ENCODE peak calls at places on chromosomes 6 and 20, in five cellular contexts. One of them, this sample, is unnamed.

GRCh38 chr6:148952147-148953041 is 205.6 kb downstream of the UST start:
- DNase-seq in endothelial cell of umbilical vein: no peak
- DNase-seq in A549: no peak
- DNase-seq in K562: no peak
- DNase-seq in GM12878: no peak
- DNase-seq in this sample: no peak

GRCh38 chr6:95133578-95133977 is 443.8 kb upstream of the MANEA start:
- DNase-seq in A549: peak
- DNase-seq in endothelial cell of umbilical vein: no peak
- DNase-seq in GM12878: no peak
- DNase-seq in K562: no peak
- DNase-seq in this sample: peak

GRCh38 chr6:13429406-13429753 is 58.0 kb downstream of the GFOD1 start:
- DNase-seq in endothelial cell of umbilical vein: peak
- DNase-seq in GM12878: no peak
- DNase-seq in K562: no peak
- DNase-seq in A549: no peak
- DNase-seq in this sample: no peak

GRCh38 chr6:118288355-118289124 is 259.6 kb upstream of the PLN start:
- DNase-seq in endothelial cell of umbilical vein: peak
- DNase-seq in GM12878: no peak
- DNase-seq in K562: no peak
- DNase-seq in A549: no peak
- DNase-seq in this sample: no peak

GRCh38 chr20:51800769-51801219 is 1.5 kb downstream of the SALL4 start:
- DNase-seq in endothelial cell of umbilical vein: peak
- DNase-seq in GM12878: no peak
- DNase-seq in K562: no peak
- DNase-seq in A549: peak
- DNase-seq in this sample: no peak

GRCh38 chr20:3247638-3248037 is 8.6 kb upstream of the SLC4A11 start:
- DNase-seq in K562: no peak
- DNase-seq in GM12878: no peak
- DNase-seq in A549: no peak
- DNase-seq in endothelial cell of umbilical vein: no peak
- DNase-seq in this sample: peak

GRCh38 chr6:34234667-34235604 is 1.7 kb upstream of the HMGA1 start:
- DNase-seq in endothelial cell of umbilical vein: no peak
- DNase-seq in K562: peak
- DNase-seq in A549: no peak
- DNase-seq in GM12878: no peak
- DNase-seq in this sample: peak

GRCh38 chr6:6191476-6191875 is 129.0 kb downstream of the F13A1 start:
- DNase-seq in K562: peak
- DNase-seq in GM12878: no peak
- DNase-seq in endothelial cell of umbilical vein: no peak
- DNase-seq in A549: no peak
- DNase-seq in this sample: peak

GRCh38 chr6:10180138-10181074 is 234.5 kb downstream of the TFAP2A start:
- DNase-seq in GM12878: no peak
- DNase-seq in endothelial cell of umbilical vein: no peak
- DNase-seq in A549: no peak
- DNase-seq in K562: no peak
- DNase-seq in this sample: no peak

GRCh38 chr6:18308070-18308735 is 43.9 kb upstream of the DEK start:
- DNase-seq in endothelial cell of umbilical vein: no peak
- DNase-seq in GM12878: no peak
- DNase-seq in A549: no peak
- DNase-seq in K562: no peak
- DNase-seq in this sample: no peak

GRCh38 chr20:50338479-50339195 is 148.0 kb downstream of the CEBPB start:
- DNase-seq in GM12878: peak
- DNase-seq in A549: no peak
- DNase-seq in endothelial cell of umbilical vein: no peak
- DNase-seq in K562: peak
- DNase-seq in this sample: peak

GRCh38 chr20:48142258-48142657 is 357.0 kb upstream of the SULF2 start:
- DNase-seq in A549: no peak
- DNase-seq in endothelial cell of umbilical vein: no peak
- DNase-seq in GM12878: no peak
- DNase-seq in K562: no peak
- DNase-seq in this sample: no peak

GRCh38 chr20:33655164-33655563 is 7.0 kb upstream of the C20orf144 start:
- DNase-seq in K562: no peak
- DNase-seq in GM12878: no peak
- DNase-seq in A549: no peak
- DNase-seq in endothelial cell of umbilical vein: no peak
- DNase-seq in this sample: no peak

GRCh38 chr20:33654680-33655161 is 7.4 kb upstream of the C20orf144 start:
- DNase-seq in A549: no peak
- DNase-seq in endothelial cell of umbilical vein: no peak
- DNase-seq in GM12878: no peak
- DNase-seq in K562: peak
- DNase-seq in this sample: no peak

GRCh38 chr20:33657704-33658095 is 4.4 kb upstream of the C20orf144 start:
- DNase-seq in endothelial cell of umbilical vein: no peak
- DNase-seq in GM12878: no peak
- DNase-seq in K562: no peak
- DNase-seq in A549: no peak
- DNase-seq in this sample: no peak

GRCh38 chr20:33656783-33657703 is 5.1 kb upstream of the C20orf144 start:
- DNase-seq in endothelial cell of umbilical vein: no peak
- DNase-seq in A549: no peak
- DNase-seq in GM12878: no peak
- DNase-seq in K562: no peak
- DNase-seq in this sample: no peak

DNA sequence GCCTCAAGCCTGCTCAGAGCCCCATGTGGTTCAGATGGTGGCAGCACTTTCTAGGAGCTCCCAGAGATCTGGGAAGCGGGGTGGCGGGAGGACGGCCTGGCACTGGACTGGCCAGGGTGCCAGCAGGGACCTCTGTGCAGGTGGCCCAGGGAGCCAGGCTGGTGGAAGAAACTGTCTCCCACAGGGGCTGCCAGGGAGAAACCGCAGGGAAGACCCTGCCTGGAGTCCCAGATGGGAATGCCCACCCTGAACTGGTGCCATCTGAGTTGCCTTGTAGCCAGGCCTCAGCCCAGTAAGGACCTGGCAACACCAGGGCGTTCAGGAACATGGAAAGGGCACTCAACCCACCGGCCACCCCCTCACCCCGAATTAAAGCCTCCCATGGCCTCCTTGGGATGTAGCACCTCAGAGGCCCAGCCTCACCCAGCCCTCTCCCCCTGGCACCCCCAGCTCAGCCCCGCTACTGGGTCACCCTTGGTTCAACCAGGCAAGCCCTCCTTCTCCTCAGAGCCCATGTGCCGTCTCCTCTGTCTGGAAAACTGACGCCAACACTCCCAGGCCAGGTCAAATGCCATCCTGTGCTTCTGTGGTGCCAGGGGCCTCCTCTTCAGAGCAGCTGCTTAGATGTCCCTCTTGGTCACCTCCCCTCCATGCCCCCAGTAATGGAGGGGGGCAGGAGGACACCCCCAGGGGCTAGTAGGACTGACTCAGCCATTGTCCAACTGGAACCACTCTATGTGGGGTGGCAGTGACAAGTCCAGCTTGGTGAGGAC is 5.9 kb upstream of the C20orf144 start:
- DNase-seq in K562: no peak
- DNase-seq in GM12878: no peak
- DNase-seq in A549: no peak
- DNase-seq in endothelial cell of umbilical vein: no peak
- DNase-seq in this sample: no peak
- TF ChIP-seq MYC in K562: no peak
- TF ChIP-seq MYC in GM12878: no peak
- TF ChIP-seq MYC in A549: no peak
- TF ChIP-seq MYC in endothelial cell of umbilical vein: no peak
- TF ChIP-seq MYC in this sample: no peak

GRCh38 chr6:63740709-63741108 is 105.1 kb downstream of the PHF3 start:
- DNase-seq in GM12878: no peak
- DNase-seq in endothelial cell of umbilical vein: peak
- DNase-seq in K562: no peak
- DNase-seq in A549: no peak
- DNase-seq in this sample: no peak
- TF ChIP-seq MAX in GM12878: no peak
- TF ChIP-seq MAX in endothelial cell of umbilical vein: no peak
- TF ChIP-seq MAX in K562: no peak
- TF ChIP-seq MAX in A549: no peak
- TF ChIP-seq MAX in this sample: no peak

DNA sequence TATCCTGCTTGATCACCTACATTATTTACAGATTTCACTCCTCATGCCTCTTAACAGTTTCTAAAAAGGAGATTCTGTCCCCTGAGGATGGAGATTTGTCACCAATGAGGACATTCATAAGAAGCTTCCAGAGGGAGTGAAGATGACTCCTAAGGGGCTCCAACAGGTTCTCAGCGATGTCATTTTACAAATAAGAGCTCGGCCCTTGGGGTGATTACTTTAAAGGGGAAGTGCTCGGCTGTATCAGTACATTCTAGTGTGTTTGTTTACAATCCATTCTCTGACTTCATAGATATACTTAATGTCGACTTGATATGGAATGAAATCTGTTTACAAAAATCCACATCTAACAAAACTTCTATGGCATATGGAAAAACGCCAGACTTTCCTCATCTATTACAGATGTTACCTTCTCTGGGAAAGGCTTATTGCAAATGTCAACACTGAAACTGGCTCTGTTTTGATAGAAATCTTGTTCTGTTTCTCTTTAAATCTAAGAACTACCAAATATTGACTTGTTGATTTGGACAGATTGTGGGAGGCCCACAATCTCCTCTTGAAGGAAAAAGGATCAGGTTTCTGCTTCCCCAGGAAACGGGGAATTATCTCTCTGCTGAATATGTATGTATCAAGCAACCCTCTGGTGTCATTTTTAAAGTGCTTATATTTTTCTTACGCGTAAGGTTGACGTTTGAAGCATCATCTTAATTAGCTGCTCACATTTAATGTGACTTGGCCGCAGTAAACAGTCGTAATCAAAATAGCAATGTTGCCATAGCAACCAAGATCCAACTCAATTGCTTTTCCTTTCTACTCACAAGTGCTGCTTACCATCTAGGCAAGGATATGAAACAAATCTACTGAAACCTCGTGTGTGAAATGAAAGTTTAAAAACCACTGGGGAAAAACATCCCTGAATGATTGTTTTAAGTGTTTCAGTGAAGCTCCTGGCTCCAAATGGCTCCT is 95.8 kb downstream of the SHLD1 start:
- DNase-seq in endothelial cell of umbilical vein: no peak
- DNase-seq in A549: peak
- DNase-seq in K562: no peak
- DNase-seq in GM12878: peak
- DNase-seq in this sample: no peak
- H3K4me3 ChIP-seq in endothelial cell of umbilical vein: no peak
- H3K4me3 ChIP-seq in A549: no peak
- H3K4me3 ChIP-seq in K562: no peak
- H3K4me3 ChIP-seq in GM12878: no peak
- H3K4me3 ChIP-seq in this sample: no peak

DNA sequence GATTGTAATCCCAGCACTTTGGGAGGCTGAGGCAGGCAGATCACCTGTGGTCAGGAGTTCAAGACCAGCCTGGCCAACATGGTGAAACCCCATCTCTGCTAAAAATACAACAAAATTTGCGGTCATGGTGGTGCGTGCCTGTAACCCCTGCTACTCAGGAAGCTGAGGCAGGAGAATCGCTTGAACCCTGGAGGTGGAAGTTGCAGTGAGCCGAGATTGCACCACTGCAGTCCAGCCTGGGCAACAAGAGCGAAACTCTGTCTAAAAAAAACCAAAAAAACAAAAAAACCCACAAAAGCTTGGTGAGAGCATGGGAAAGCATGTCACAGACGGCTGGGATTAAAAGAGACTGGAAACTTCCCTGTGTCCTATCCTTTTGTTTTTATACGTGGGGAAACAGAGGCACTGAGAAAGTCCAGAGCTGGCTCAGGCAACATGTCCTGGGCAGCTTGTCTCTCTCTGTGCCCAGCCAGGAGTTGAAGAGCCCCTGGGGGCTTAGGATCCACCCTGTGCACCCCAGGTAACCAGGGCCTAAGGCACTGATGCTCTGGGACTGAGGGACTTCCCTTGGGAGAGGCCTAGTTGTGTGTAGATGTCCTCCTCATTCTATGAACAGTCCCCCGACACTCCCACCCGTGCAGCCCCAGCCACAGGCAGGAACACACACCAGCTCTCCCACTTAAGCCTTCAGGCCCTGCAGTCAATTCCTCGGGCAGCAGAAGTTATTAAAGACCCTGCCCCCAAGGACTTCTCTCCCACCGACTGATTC is 16.0 kb downstream of the CD40 start:
- DNase-seq in K562: no peak
- DNase-seq in A549: no peak
- DNase-seq in endothelial cell of umbilical vein: no peak
- DNase-seq in GM12878: no peak
- DNase-seq in this sample: no peak
- TF ChIP-seq MYC in K562: no peak
- TF ChIP-seq MYC in A549: no peak
- TF ChIP-seq MYC in endothelial cell of umbilical vein: no peak
- TF ChIP-seq MYC in GM12878: no peak
- TF ChIP-seq MYC in this sample: no peak

GRCh38 chr6:77361018-77361417 is 102.3 kb downstream of the HTR1B start:
- DNase-seq in A549: no peak
- DNase-seq in endothelial cell of umbilical vein: no peak
- DNase-seq in K562: no peak
- DNase-seq in GM12878: no peak
- DNase-seq in this sample: no peak
- TF ChIP-seq MAX in A549: no peak
- TF ChIP-seq MAX in endothelial cell of umbilical vein: no peak
- TF ChIP-seq MAX in K562: no peak
- TF ChIP-seq MAX in GM12878: no peak
- TF ChIP-seq MAX in this sample: no peak

DNA sequence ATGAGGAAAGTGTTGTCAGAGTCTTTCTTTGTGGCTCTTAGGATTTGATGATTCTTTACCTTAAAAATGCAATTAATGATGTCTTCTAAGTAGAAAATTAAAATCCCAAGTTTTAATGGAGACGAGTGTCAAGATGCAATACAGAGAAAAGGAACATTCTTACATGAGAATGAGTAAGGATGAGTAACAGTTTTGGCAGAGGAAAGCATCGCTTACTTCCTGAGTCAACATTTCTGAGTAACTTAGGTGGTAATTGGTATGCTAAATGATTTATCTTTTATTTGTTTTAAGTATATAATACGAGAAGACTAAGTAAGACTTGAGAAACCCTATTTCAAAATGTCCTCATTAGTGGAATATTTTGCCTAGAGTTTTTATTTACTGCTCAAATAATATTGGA is 101.3 kb downstream of the RTN4IP1 start:
- DNase-seq in A549: peak
- DNase-seq in K562: no peak
- DNase-seq in GM12878: no peak
- DNase-seq in endothelial cell of umbilical vein: peak
- DNase-seq in this sample: no peak
- H3K4me3 ChIP-seq in A549: no peak
- H3K4me3 ChIP-seq in K562: no peak
- H3K4me3 ChIP-seq in GM12878: no peak
- H3K4me3 ChIP-seq in endothelial cell of umbilical vein: peak
- H3K4me3 ChIP-seq in this sample: no peak

This sample was measured in NB4.